ENCODE peak calls at places on chromosomes 1 and 21, in six cellular contexts. One of them, this sample, is unnamed.

GRCh38 chr21:40270134-40270533 is 402.9 kb downstream of the PCP4 start:
- DNase-seq in CD4-positive, alpha-beta T cell: no peak
- DNase-seq in AG04450: no peak
- DNase-seq in right atrium auricular region: no peak
- DNase-seq in body of pancreas: no peak
- DNase-seq in heart left ventricle: no peak
- DNase-seq in this sample: no peak

GRCh38 chr1:83500987-83501591 is 497.8 kb downstream of the TTLL7 start:
- DNase-seq in CD4-positive, alpha-beta T cell: no peak
- DNase-seq in AG04450: no peak
- DNase-seq in right atrium auricular region: no peak
- DNase-seq in body of pancreas: peak
- DNase-seq in heart left ventricle: no peak
- DNase-seq in this sample: no peak

GRCh38 chr1:26578167-26578566 is 48.6 kb downstream of the RPS6KA1 start:
- DNase-seq in CD4-positive, alpha-beta T cell: no peak
- DNase-seq in AG04450: no peak
- DNase-seq in right atrium auricular region: no peak
- DNase-seq in body of pancreas: no peak
- DNase-seq in heart left ventricle: no peak
- DNase-seq in this sample: no peak

GRCh38 chr21:27225142-27225541 is 258.3 kb upstream of the ADAMTS5 start:
- DNase-seq in CD4-positive, alpha-beta T cell: no peak
- DNase-seq in AG04450: no peak
- DNase-seq in right atrium auricular region: no peak
- DNase-seq in body of pancreas: no peak
- DNase-seq in heart left ventricle: no peak
- DNase-seq in this sample: no peak

GRCh38 chr1:82090104-82090503 is 289.4 kb downstream of the ADGRL2 start:
- DNase-seq in CD4-positive, alpha-beta T cell: no peak
- DNase-seq in AG04450: no peak
- DNase-seq in right atrium auricular region: no peak
- DNase-seq in body of pancreas: no peak
- DNase-seq in heart left ventricle: no peak
- DNase-seq in this sample: no peak

GRCh38 chr1:114388432-114389003 is 122.5 kb downstream of the TRIM33 start:
- DNase-seq in CD4-positive, alpha-beta T cell: no peak
- DNase-seq in AG04450: no peak
- DNase-seq in right atrium auricular region: no peak
- DNase-seq in body of pancreas: no peak
- DNase-seq in heart left ventricle: no peak
- DNase-seq in this sample: no peak

GRCh38 chr1:224211262-224211962 is 28.4 kb downstream of the DEGS1 start:
- DNase-seq in CD4-positive, alpha-beta T cell: no peak
- DNase-seq in AG04450: peak
- DNase-seq in right atrium auricular region: no peak
- DNase-seq in body of pancreas: peak
- DNase-seq in heart left ventricle: no peak
- DNase-seq in this sample: no peak

GRCh38 chr1:245520611-245521010 is 365.8 kb downstream of the KIF26B start:
- DNase-seq in CD4-positive, alpha-beta T cell: no peak
- DNase-seq in AG04450: no peak
- DNase-seq in right atrium auricular region: no peak
- DNase-seq in body of pancreas: no peak
- DNase-seq in heart left ventricle: no peak
- DNase-seq in this sample: no peak

GRCh38 chr1:15154480-15155036 is 1.0 kb downstream of the TMEM51 start:
- DNase-seq in CD4-positive, alpha-beta T cell: no peak
- DNase-seq in AG04450: no peak
- DNase-seq in right atrium auricular region: no peak
- DNase-seq in body of pancreas: peak
- DNase-seq in heart left ventricle: no peak
- DNase-seq in this sample: peak

GRCh38 chr1:245258271-245258920 is 103.6 kb downstream of the KIF26B start:
- DNase-seq in CD4-positive, alpha-beta T cell: no peak
- DNase-seq in AG04450: no peak
- DNase-seq in right atrium auricular region: peak
- DNase-seq in body of pancreas: peak
- DNase-seq in heart left ventricle: no peak
- DNase-seq in this sample: no peak

GRCh38 chr1:62321438-62321837 is 2.2 kb upstream of the KANK4 start:
- DNase-seq in CD4-positive, alpha-beta T cell: no peak
- DNase-seq in AG04450: no peak
- DNase-seq in right atrium auricular region: no peak
- DNase-seq in body of pancreas: no peak
- DNase-seq in heart left ventricle: no peak
- DNase-seq in this sample: no peak

GRCh38 chr21:34020005-34020847 is 53.2 kb upstream of the MRPS6 start:
- DNase-seq in CD4-positive, alpha-beta T cell: no peak
- DNase-seq in AG04450: no peak
- DNase-seq in right atrium auricular region: no peak
- DNase-seq in body of pancreas: peak
- DNase-seq in heart left ventricle: no peak
- DNase-seq in this sample: no peak

GRCh38 chr1:171595324-171595723 is 26.7 kb upstream of the MYOCOS start:
- DNase-seq in CD4-positive, alpha-beta T cell: no peak
- DNase-seq in AG04450: no peak
- DNase-seq in right atrium auricular region: no peak
- DNase-seq in body of pancreas: no peak
- DNase-seq in heart left ventricle: no peak
- DNase-seq in this sample: no peak

GRCh38 chr1:206464456-206464964 is 5.8 kb upstream of the IKBKE start:
- DNase-seq in CD4-positive, alpha-beta T cell: no peak
- DNase-seq in AG04450: peak
- DNase-seq in right atrium auricular region: peak
- DNase-seq in body of pancreas: no peak
- DNase-seq in heart left ventricle: no peak
- DNase-seq in this sample: peak

GRCh38 chr1:48114596-48115384 is 107.7 kb upstream of the SLC5A9 start:
- DNase-seq in CD4-positive, alpha-beta T cell: no peak
- DNase-seq in AG04450: no peak
- DNase-seq in right atrium auricular region: no peak
- DNase-seq in body of pancreas: no peak
- DNase-seq in heart left ventricle: no peak
- DNase-seq in this sample: no peak

GRCh38 chr21:44749759-44750674 is 38.6 kb upstream of the TSPEAR start:
- DNase-seq in CD4-positive, alpha-beta T cell: no peak
- DNase-seq in AG04450: no peak
- DNase-seq in right atrium auricular region: no peak
- DNase-seq in body of pancreas: no peak
- DNase-seq in heart left ventricle: no peak
- DNase-seq in this sample: no peak

GRCh38 chr21:31665397-31665796 is 5.9 kb downstream of the SOD1 start:
- DNase-seq in CD4-positive, alpha-beta T cell: no peak
- DNase-seq in AG04450: no peak
- DNase-seq in right atrium auricular region: no peak
- DNase-seq in body of pancreas: peak
- DNase-seq in heart left ventricle: no peak
- DNase-seq in this sample: no peak

GRCh38 chr1:108801101-108801500 is 54.6 kb downstream of the STXBP3 start:
- DNase-seq in CD4-positive, alpha-beta T cell: no peak
- DNase-seq in AG04450: no peak
- DNase-seq in right atrium auricular region: no peak
- DNase-seq in body of pancreas: no peak
- DNase-seq in heart left ventricle: no peak
- DNase-seq in this sample: no peak

GRCh38 chr1:201737350-201738060 is 91.5 kb upstream of the IPO9 start:
- DNase-seq in CD4-positive, alpha-beta T cell: no peak
- DNase-seq in AG04450: no peak
- DNase-seq in right atrium auricular region: peak
- DNase-seq in body of pancreas: no peak
- DNase-seq in heart left ventricle: peak
- DNase-seq in this sample: no peak

GRCh38 chr1:35192056-35192852 is 691 bp downstream of the SFPQ start:
- DNase-seq in CD4-positive, alpha-beta T cell: peak
- DNase-seq in AG04450: no peak
- DNase-seq in right atrium auricular region: peak
- DNase-seq in body of pancreas: peak
- DNase-seq in heart left ventricle: peak
- DNase-seq in this sample: peak

GRCh38 chr21:38675450-38675849 is 130.3 kb upstream of the ETS2 start:
- DNase-seq in CD4-positive, alpha-beta T cell: no peak
- DNase-seq in AG04450: no peak
- DNase-seq in right atrium auricular region: no peak
- DNase-seq in body of pancreas: no peak
- DNase-seq in heart left ventricle: no peak
- DNase-seq in this sample: no peak

GRCh38 chr1:9902060-9902452 is 8.0 kb downstream of the CTNNBIP1 start:
- DNase-seq in CD4-positive, alpha-beta T cell: no peak
- DNase-seq in AG04450: no peak
- DNase-seq in right atrium auricular region: no peak
- DNase-seq in body of pancreas: no peak
- DNase-seq in heart left ventricle: no peak
- DNase-seq in this sample: no peak
- H3K27ac ChIP-seq in CD4-positive, alpha-beta T cell: no peak
- H3K27ac ChIP-seq in AG04450: no peak
- H3K27ac ChIP-seq in right atrium auricular region: peak
- H3K27ac ChIP-seq in body of pancreas: peak
- H3K27ac ChIP-seq in heart left ventricle: peak
- H3K27ac ChIP-seq in this sample: no peak

GRCh38 chr1:3645247-3645646 is 4.7 kb downstream of the WRAP73 start:
- DNase-seq in CD4-positive, alpha-beta T cell: no peak
- DNase-seq in AG04450: no peak
- DNase-seq in right atrium auricular region: no peak
- DNase-seq in body of pancreas: no peak
- DNase-seq in heart left ventricle: no peak
- DNase-seq in this sample: no peak

GRCh38 chr1:3645666-3646355 is 4.1 kb downstream of the WRAP73 start:
- DNase-seq in CD4-positive, alpha-beta T cell: no peak
- DNase-seq in AG04450: no peak
- DNase-seq in right atrium auricular region: no peak
- DNase-seq in body of pancreas: no peak
- DNase-seq in heart left ventricle: no peak
- DNase-seq in this sample: no peak

GRCh38 chr1:3644273-3644672 is 5.6 kb downstream of the WRAP73 start:
- DNase-seq in CD4-positive, alpha-beta T cell: no peak
- DNase-seq in AG04450: no peak
- DNase-seq in right atrium auricular region: no peak
- DNase-seq in body of pancreas: no peak
- DNase-seq in heart left ventricle: no peak
- DNase-seq in this sample: no peak

GRCh38 chr1:3649342-3650247 is at the start of gene WRAP73:
- DNase-seq in CD4-positive, alpha-beta T cell: peak
- DNase-seq in AG04450: peak
- DNase-seq in right atrium auricular region: peak
- DNase-seq in body of pancreas: peak
- DNase-seq in heart left ventricle: peak
- DNase-seq in this sample: peak

GRCh38 chr1:3646596-3646995 is 3.3 kb downstream of the WRAP73 start:
- DNase-seq in CD4-positive, alpha-beta T cell: no peak
- DNase-seq in AG04450: no peak
- DNase-seq in right atrium auricular region: no peak
- DNase-seq in body of pancreas: no peak
- DNase-seq in heart left ventricle: no peak
- DNase-seq in this sample: no peak
- TF ChIP-seq CTCF in CD4-positive, alpha-beta T cell: no peak
- TF ChIP-seq CTCF in AG04450: no peak
- TF ChIP-seq CTCF in right atrium auricular region: no peak
- TF ChIP-seq CTCF in body of pancreas: no peak
- TF ChIP-seq CTCF in heart left ventricle: no peak
- TF ChIP-seq CTCF in this sample: no peak

GRCh38 chr1:229845410-229846138 is 219.5 kb downstream of the URB2 start:
- DNase-seq in CD4-positive, alpha-beta T cell: no peak
- DNase-seq in AG04450: no peak
- DNase-seq in right atrium auricular region: no peak
- DNase-seq in body of pancreas: no peak
- DNase-seq in heart left ventricle: no peak
- DNase-seq in this sample: no peak
- H3K27ac ChIP-seq in CD4-positive, alpha-beta T cell: no peak
- H3K27ac ChIP-seq in AG04450: no peak
- H3K27ac ChIP-seq in right atrium auricular region: no peak
- H3K27ac ChIP-seq in body of pancreas: no peak
- H3K27ac ChIP-seq in heart left ventricle: no peak
- H3K27ac ChIP-seq in this sample: no peak

GRCh38 chr21:18840239-18840638 is 436.7 kb upstream of the TMPRSS15 start:
- DNase-seq in CD4-positive, alpha-beta T cell: no peak
- DNase-seq in AG04450: no peak
- DNase-seq in right atrium auricular region: no peak
- DNase-seq in body of pancreas: no peak
- DNase-seq in heart left ventricle: no peak
- DNase-seq in this sample: no peak
- TF ChIP-seq CTCF in CD4-positive, alpha-beta T cell: no peak
- TF ChIP-seq CTCF in AG04450: no peak
- TF ChIP-seq CTCF in right atrium auricular region: no peak
- TF ChIP-seq CTCF in body of pancreas: no peak
- TF ChIP-seq CTCF in heart left ventricle: no peak
- TF ChIP-seq CTCF in this sample: no peak

DNA sequence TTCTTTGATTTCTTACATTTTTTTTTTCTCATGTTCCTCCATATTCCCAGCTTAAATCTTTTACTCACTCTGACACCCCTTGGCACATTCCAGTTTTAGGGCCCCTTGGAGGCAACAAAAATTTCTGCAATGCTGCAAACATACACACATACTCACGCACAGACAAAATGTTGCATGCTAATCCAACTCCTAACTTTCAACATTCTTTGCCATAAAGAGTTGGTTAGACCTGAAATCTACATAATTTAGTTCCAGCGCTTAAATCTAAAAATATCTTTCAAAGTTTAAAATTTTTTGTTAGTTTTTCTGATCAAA is 103.9 kb downstream of the PTPN14 start:
- DNase-seq in CD4-positive, alpha-beta T cell: no peak
- DNase-seq in AG04450: no peak
- DNase-seq in right atrium auricular region: no peak
- DNase-seq in body of pancreas: no peak
- DNase-seq in heart left ventricle: no peak
- DNase-seq in this sample: no peak
- H3K27ac ChIP-seq in CD4-positive, alpha-beta T cell: no peak
- H3K27ac ChIP-seq in AG04450: peak
- H3K27ac ChIP-seq in right atrium auricular region: no peak
- H3K27ac ChIP-seq in body of pancreas: peak
- H3K27ac ChIP-seq in heart left ventricle: no peak
- H3K27ac ChIP-seq in this sample: no peak

DNA sequence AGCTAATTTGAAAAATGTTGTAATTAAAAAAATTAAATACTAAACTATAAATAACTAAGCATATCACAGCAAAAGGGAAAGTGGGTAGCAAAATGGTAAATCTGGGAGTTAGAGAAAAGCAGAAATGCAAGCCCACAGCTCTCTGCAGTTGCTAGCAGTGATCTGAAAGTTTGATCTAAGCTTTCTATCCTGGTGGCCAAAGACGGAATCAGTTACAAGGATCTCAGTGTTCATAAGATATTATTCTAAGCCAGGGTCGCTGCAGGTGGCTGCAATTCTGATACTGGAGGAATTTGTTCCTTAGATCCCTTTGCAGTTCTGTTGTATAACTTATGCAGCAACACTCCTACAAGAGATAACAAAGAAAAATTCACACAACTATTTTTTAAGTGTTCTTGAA is 363.7 kb downstream of the SETD4 start:
- DNase-seq in CD4-positive, alpha-beta T cell: no peak
- DNase-seq in AG04450: no peak
- DNase-seq in right atrium auricular region: no peak
- DNase-seq in body of pancreas: no peak
- DNase-seq in heart left ventricle: no peak
- DNase-seq in this sample: no peak
- TF ChIP-seq CTCF in CD4-positive, alpha-beta T cell: no peak
- TF ChIP-seq CTCF in AG04450: peak
- TF ChIP-seq CTCF in right atrium auricular region: no peak
- TF ChIP-seq CTCF in body of pancreas: no peak
- TF ChIP-seq CTCF in heart left ventricle: no peak
- TF ChIP-seq CTCF in this sample: no peak

This sample was measured in tibial artery.